ENCODE peak calls at places on chromosomes 6 and 20, in four cellular contexts. K is GM23338, W is colonic mucosa, L is lung. H is an unnamed sample.

GRCh38 chr20:60900581-60900980 is 351.5 kb upstream of the CDH4 start:
- DNase-seq in K (no peak), W (no peak), L (no peak), H (no peak)

GRCh38 chr20:58478141-58478805 is 36.9 kb downstream of the APCDD1L start:
- DNase-seq in K (no peak), W (no peak), L (no peak), H (no peak)

GRCh38 chr6:104887350-104887749 is 27.6 kb upstream of the HACE1 start:
- DNase-seq in K (peak; percentile 44), W (no peak), L (no peak), H (no peak)

GRCh38 chr6:10458287-10458686 is 43.4 kb upstream of the TFAP2A start:
- DNase-seq in K (no peak), W (no peak), L (no peak), H (no peak)

GRCh38 chr6:53792016-53792415 is 2.8 kb upstream of the LRRC1 start:
- DNase-seq in K (no peak), W (no peak), L (no peak), H (no peak)

GRCh38 chr6:72042088-72042487 is 155.7 kb downstream of the RIMS1 start:
- DNase-seq in K (no peak), W (no peak), L (no peak), H (no peak)

GRCh38 chr20:14561733-14562132 is 224.3 kb upstream of the FLRT3 start:
- DNase-seq in K (no peak), W (no peak), L (no peak), H (no peak)

GRCh38 chr6:139109558-139109957 is 25.3 kb upstream of the HECA start:
- DNase-seq in K (peak; percentile 79), W (no peak), L (no peak), H (no peak)

GRCh38 chr6:54327631-54328030 is 19.4 kb downstream of the TINAG start:
- DNase-seq in K (no peak), W (no peak), L (no peak), H (no peak)

GRCh38 chr6:34610819-34611477 is 54.8 kb upstream of the SPDEF start:
- DNase-seq in K (no peak), W (no peak), L (no peak), H (no peak)

GRCh38 chr6:17032595-17033591 is 69.0 kb upstream of the STMND1 start:
- DNase-seq in K (no peak), W (peak; percentile 68), L (peak; percentile 76), H (peak; percentile 38)

GRCh38 chr6:41789390-41789724 is 1.9 kb downstream of the TOMM6 start:
- DNase-seq in K (no peak), W (no peak), L (no peak), H (no peak)

GRCh38 chr6:157561037-157561790 is 180.2 kb downstream of the ZDHHC14 start:
- DNase-seq in K (no peak), W (no peak), L (no peak), H (no peak)

GRCh38 chr6:54980511-54981275 is 134.1 kb downstream of the FAM83B start:
- DNase-seq in K (no peak), W (no peak), L (no peak), H (no peak)

GRCh38 chr6:28408076-28408802 is 8.7 kb upstream of the ZSCAN12 start:
- DNase-seq in K (no peak), W (no peak), L (no peak), H (no peak)

GRCh38 chr6:44701038-44701636 is 313.6 kb downstream of the CDC5L start:
- DNase-seq in K (peak; percentile 26), W (no peak), L (no peak), H (no peak)

GRCh38 chr6:135488023-135488422 is 9.5 kb downstream of the AHI1 start:
- DNase-seq in K (no peak), W (no peak), L (no peak), H (no peak)

GRCh38 chr6:27669278-27669797 is 196.4 kb upstream of the ZNF184 start:
- DNase-seq in K (peak; percentile 43), W (no peak), L (no peak), H (no peak)

GRCh38 chr6:15401769-15402250 is 155.9 kb downstream of the JARID2 start:
- DNase-seq in K (no peak), W (no peak), L (no peak), H (no peak)

GRCh38 chr6:99553888-99554287 is 14.6 kb downstream of the CCNC start:
- DNase-seq in K (no peak), W (no peak), L (no peak), H (no peak)

GRCh38 chr20:62576815-62577214 is 65.5 kb upstream of the SLCO4A1 start:
- DNase-seq in K (peak; percentile 69), W (no peak), L (no peak), H (no peak)

GRCh38 chr6:43274127-43274915 is 23.7 kb upstream of the SLC22A7 start:
- DNase-seq in K (no peak), W (no peak), L (no peak), H (no peak)

DNA sequence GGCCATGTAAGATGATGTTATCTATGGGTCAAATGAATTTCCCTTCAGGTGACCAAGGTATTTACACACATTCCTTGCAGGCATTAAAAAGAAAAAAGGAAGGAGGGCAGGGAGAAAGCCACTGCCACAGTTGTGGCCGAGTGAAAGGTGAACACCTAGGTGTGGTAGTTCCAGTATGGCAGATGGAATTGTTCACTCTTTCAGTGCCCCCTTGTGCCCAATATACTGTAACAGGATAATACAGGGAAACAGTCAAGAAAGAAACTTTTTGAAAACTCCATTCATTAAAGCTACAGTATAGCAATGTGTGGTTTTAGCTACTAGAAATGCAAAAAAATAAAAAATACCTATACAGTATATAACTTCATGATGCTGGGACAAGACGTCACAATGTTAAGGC is 52.1 kb downstream of the BMP2 start:
- DNase-seq in K (no peak), W (peak; percentile 29), L (no peak), H (no peak)
- TF ChIP-seq CTCF in K (peak; percentile 59), W (peak; percentile 40), L (no peak), H (no peak)

GRCh38 chr6:111593516-111593824 is 12.2 kb downstream of the TRAF3IP2 start:
- DNase-seq in K (no peak), W (no peak), L (no peak), H (no peak)

GRCh38 chr6:111592726-111593515 is 12.8 kb downstream of the TRAF3IP2 start:
- DNase-seq in K (peak; percentile 52), W (no peak), L (no peak), H (no peak)

GRCh38 chr6:111591901-111592461 is 13.7 kb downstream of the TRAF3IP2 start:
- DNase-seq in K (no peak), W (no peak), L (no peak), H (no peak)

GRCh38 chr6:111590209-111590955 is 15.3 kb downstream of the TRAF3IP2 start:
- DNase-seq in K (no peak), W (no peak), L (no peak), H (no peak)

DNA sequence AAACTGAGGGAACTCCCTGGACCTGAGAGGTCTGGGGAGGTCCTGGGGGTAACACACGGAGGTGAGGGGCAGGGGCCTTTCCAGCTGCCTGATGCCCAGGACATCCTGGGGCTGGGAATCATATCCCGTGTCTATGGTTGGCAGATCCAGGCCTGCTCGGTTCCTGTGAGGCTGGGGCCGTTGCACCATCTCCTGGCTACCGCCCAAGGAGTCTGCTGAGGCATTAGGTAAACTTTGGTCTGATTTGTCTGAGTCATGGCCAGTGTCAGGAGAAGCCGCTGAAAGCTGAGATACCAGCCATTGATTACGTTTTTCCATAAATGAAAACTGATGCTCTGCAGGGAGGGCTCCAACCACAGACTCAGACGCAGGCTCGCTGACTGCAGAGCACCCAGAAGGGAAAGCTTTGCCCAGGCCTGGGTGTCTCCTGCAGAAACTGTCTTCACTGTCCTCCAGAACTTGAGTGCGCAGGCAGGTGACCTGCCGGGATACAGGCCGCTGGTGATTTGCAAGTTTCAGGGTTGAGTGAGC is 14.2 kb downstream of the TRAF3IP2 start:
- DNase-seq in K (no peak), W (peak; percentile 76), L (peak; percentile 90), H (peak; percentile 55)
- H3K4me1 ChIP-seq in K (peaks cover 17% of the 10 kb centered on the region), W (no peaks in the 10 kb centered on the region), L (peaks cover 21% of the 10 kb centered on the region), H (peaks cover 11% of the 10 kb centered on the region)

DNA sequence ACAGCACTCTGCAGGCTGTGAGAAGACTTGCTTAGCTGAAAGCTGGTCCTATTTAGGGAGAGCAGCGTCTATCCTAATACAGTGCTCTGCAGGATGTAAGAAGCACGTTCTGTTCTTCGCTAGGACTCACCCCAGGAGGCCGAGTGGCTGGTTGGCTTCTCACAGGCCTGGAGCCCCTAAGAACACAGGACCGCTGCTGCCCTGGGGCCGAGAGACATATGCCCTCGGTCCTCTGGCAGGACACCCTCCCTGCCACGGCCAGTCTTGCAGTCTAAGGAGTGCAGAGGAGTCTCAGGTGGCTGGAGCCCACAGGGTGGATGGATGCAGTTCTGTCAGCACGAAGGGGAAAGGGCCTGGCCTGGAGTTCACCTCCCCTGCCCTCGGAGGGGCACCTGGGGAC is 96.5 kb downstream of the SMOC2 start:
- DNase-seq in K (no peak), W (no peak), L (no peak), H (no peak)
- H3K27ac ChIP-seq in K (no peak overlapping the region), W (no peak overlapping the region), L (peak overlapping the region; percentile 32), H (peak overlapping the region; percentile 71)

GRCh38 chr20:48350291-48350988 is 477.4 kb downstream of the PREX1 start:
- DNase-seq in K (peak; percentile 81), W (no peak), L (no peak), H (peak; percentile 42)
- TF ChIP-seq CTCF in K (peak; percentile 79), W (peak; percentile 13), L (no peak), H (no peak)

DNA sequence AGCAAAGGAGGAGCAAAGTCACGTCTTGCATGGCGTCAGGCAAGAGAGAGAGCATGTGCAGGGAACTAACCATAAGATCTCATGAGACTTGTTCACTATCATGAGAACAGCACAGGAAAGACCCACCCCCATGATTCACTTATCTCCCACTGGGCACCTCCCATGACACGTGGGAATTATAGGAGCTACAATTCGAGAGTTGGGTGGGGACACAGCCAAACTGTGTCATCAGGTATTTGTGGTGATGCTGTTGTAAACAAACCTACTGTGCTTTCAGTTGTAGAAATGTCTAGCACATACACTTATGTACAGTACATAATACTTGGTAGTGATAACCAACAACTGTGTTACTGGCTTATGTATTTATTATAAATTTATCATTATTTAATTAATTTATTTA is 128.3 kb downstream of the UTRN start:
- DNase-seq in K (no peak), W (no peak), L (no peak), H (no peak)
- H3K4me1 ChIP-seq in K (peaks cover 6% of the 10 kb centered on the region), W (peaks cover 12% of the 10 kb centered on the region), L (peaks cover 27% of the 10 kb centered on the region), H (no peaks in the 10 kb centered on the region)

GRCh38 chr6:5083307-5083583 is 1.9 kb upstream of the PPP1R3G start:
- DNase-seq in K (no peak), W (no peak), L (no peak), H (no peak)
- H3K27ac ChIP-seq in K (no peak overlapping the region), W (no peak overlapping the region), L (no peak overlapping the region), H (no peak overlapping the region)

DNA sequence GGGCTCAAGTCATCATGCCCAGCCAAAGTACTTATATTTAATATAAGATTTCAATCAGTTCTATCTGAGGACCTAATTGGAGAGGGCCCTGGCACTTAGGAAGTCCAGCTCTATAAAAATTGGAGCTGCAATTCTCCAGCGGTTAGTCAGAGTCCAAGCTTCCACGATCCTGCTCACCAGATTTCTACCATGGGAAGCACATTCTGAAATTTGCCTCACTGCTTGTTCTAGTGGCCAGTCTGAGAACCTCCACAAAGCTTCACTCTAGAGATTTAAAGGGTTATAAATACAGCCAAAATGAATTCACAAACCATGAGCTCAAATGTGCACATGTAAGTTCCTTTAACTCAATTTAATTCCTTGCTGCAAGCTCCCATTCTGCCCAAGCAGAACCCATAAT is 33.5 kb downstream of the PNLDC1 start:
- DNase-seq in K (no peak), W (no peak), L (no peak), H (peak; percentile 60)
- TF ChIP-seq CTCF in K (no peak), W (no peak), L (no peak), H (no peak)

DNA sequence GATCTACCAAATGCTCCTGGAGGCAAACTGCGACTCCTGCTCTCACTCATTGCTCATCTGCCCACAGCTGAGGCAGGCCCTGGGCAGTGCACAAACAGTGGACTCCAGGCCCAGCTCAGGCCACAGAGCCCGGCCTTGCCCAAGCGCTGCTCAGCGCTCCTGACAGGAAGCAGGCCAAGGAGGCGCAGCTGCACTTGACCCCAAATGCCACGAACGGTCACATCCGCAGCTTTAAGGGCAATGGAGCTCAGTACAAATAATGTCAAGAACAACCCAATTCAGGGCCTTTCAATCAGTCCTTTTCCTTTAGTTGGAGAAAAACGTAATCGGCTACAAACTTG is 33.8 kb downstream of the RRBP1 start:
- DNase-seq in K (no peak), W (no peak), L (peak; percentile 62), H (no peak)
- H3K4me1 ChIP-seq in K (peaks cover 11% of the 10 kb centered on the region), W (peaks cover 19% of the 10 kb centered on the region), L (peaks cover 4% of the 10 kb centered on the region), H (peaks cover 56% of the 10 kb centered on the region)